ENCODE peak calls at places on chromosome 14, in nine cellular contexts. G, T, H, E, V, P, U, M and B are unnamed samples.

GRCh38 chr14:22530101-22530500 is 58.9 kb downstream of the DAD1 start:
- DNase-seq in G (no peak), T (no peak), H (no peak), E (no peak), V (no peak), P (no peak), U (no peak), M (no peak), B (no peak)

GRCh38 chr14:103880334-103880985 is 33.1 kb upstream of the PPP1R13B start:
- DNase-seq in G (no peak), T (peak), H (no peak), E (peak), V (no peak), P (peak), U (peak), M (peak), B (peak)

GRCh38 chr14:22039938-22040780 is 366.5 kb upstream of the OR4E1 start:
- DNase-seq in G (peak), T (no peak), H (peak), E (no peak), V (no peak), P (peak), U (no peak), M (no peak), B (no peak)

GRCh38 chr14:67426161-67426560 is 14.2 kb upstream of the PLEK2 start:
- DNase-seq in G (no peak), T (no peak), H (no peak), E (no peak), V (no peak), P (no peak), U (peak), M (no peak), B (no peak)

GRCh38 chr14:102445066-102445465 is 64.5 kb downstream of the ANKRD9 start:
- DNase-seq in G (no peak), T (no peak), H (no peak), E (no peak), V (no peak), P (no peak), U (no peak), M (no peak), B (no peak)

GRCh38 chr14:44895716-44896115 is 66.0 kb downstream of the KLHL28 start:
- DNase-seq in G (no peak), T (no peak), H (no peak), E (no peak), V (no peak), P (peak), U (no peak), M (no peak), B (peak)

GRCh38 chr14:94485944-94486841 is 10.2 kb upstream of the SERPINA9 start:
- DNase-seq in G (peak), T (peak), H (peak), E (peak), V (no peak), P (peak), U (peak), M (peak), B (peak)

GRCh38 chr14:99677231-99677891 is 6.7 kb upstream of the CYP46A1 start:
- DNase-seq in G (no peak), T (no peak), H (no peak), E (peak), V (no peak), P (no peak), U (no peak), M (peak), B (no peak)

GRCh38 chr14:99685061-99685995 is 1.2 kb downstream of the CYP46A1 start:
- DNase-seq in G (no peak), T (peak), H (no peak), E (no peak), V (no peak), P (no peak), U (no peak), M (peak), B (no peak)

GRCh38 chr14:57869530-57870088 is 3.7 kb upstream of the SLC35F4 start:
- DNase-seq in G (no peak), T (no peak), H (no peak), E (no peak), V (no peak), P (no peak), U (no peak), M (no peak), B (no peak)

GRCh38 chr14:49755378-49755777 is 12.6 kb upstream of the KLHDC2 start:
- DNase-seq in G (no peak), T (no peak), H (no peak), E (no peak), V (no peak), P (no peak), U (no peak), M (no peak), B (no peak)

GRCh38 chr14:89378119-89378518 is 38.9 kb downstream of the FOXN3 start:
- DNase-seq in G (no peak), T (no peak), H (peak), E (no peak), V (no peak), P (peak), U (no peak), M (no peak), B (no peak)

GRCh38 chr14:36520601-36521525 is 831 bp upstream of the NKX2-1 start:
- DNase-seq in G (peak), T (peak), H (no peak), E (peak), V (no peak), P (no peak), U (no peak), M (no peak), B (peak)

GRCh38 chr14:61334197-61334701 is 12.9 kb downstream of the PRKCH start:
- DNase-seq in G (no peak), T (no peak), H (no peak), E (no peak), V (no peak), P (no peak), U (no peak), M (no peak), B (no peak)

GRCh38 chr14:70188292-70188607 is 501 bp downstream of the SLC8A3 start:
- DNase-seq in G (no peak), T (peak), H (no peak), E (no peak), V (no peak), P (peak), U (no peak), M (no peak), B (peak)

GRCh38 chr14:81433378-81433777 is 33.3 kb upstream of the STON2 start:
- DNase-seq in G (no peak), T (no peak), H (no peak), E (no peak), V (no peak), P (peak), U (no peak), M (no peak), B (no peak)

GRCh38 chr14:60590907-60591510 is 58.3 kb downstream of the SIX1 start:
- DNase-seq in G (no peak), T (no peak), H (no peak), E (no peak), V (no peak), P (no peak), U (no peak), M (no peak), B (no peak)

GRCh38 chr14:76259029-76259735 is 107.5 kb downstream of the GPATCH2L start:
- DNase-seq in G (no peak), T (no peak), H (no peak), E (no peak), V (no peak), P (peak), U (no peak), M (no peak), B (no peak)

GRCh38 chr14:22547948-22548750 is 40.9 kb downstream of the DAD1 start:
- DNase-seq in G (no peak), T (no peak), H (no peak), E (no peak), V (no peak), P (no peak), U (no peak), M (no peak), B (no peak)

GRCh38 chr14:89415139-89415538 is 1.9 kb downstream of the FOXN3 start:
- DNase-seq in G (no peak), T (no peak), H (no peak), E (no peak), V (no peak), P (no peak), U (no peak), M (no peak), B (no peak)

GRCh38 chr14:67837011-67837624 is 17.5 kb downstream of the RAD51B start:
- DNase-seq in G (peak), T (no peak), H (peak), E (peak), V (peak), P (peak), U (peak), M (no peak), B (peak)

GRCh38 chr14:21095430-21096205 is 2.8 kb downstream of the ZNF219 start:
- DNase-seq in G (no peak), T (no peak), H (no peak), E (no peak), V (no peak), P (no peak), U (no peak), M (no peak), B (peak)

GRCh38 chr14:67241416-67242362 is at the start of gene PALS1:
- DNase-seq in G (peak), T (peak), H (peak), E (peak), V (peak), P (peak), U (no peak), M (peak), B (peak)